ENCODE peak calls at places on chromosomes 16 and 17, in five cellular contexts. B is tibial artery, J is cardiac muscle cell, P is GM12878, F is stomach. M is an unnamed sample.

GRCh38 chr17:82531431-82531881 is 11.9 kb downstream of the FOXK2 start:
- DNase-seq in J (no peak), P (no peak), B (no peak), F (no peak), M (no peak)

GRCh38 chr16:89354325-89354724 is 136.0 kb downstream of the ANKRD11 start:
- DNase-seq in B (no peak), F (no peak), P (no peak), J (no peak), M (no peak)

GRCh38 chr17:7022791-7023571 is at the start of gene BCL6B:
- DNase-seq in J (no peak), P (no peak), B (no peak), F (no peak), M (no peak)

GRCh38 chr17:45221081-45221996 is at the start of gene FMNL1:
- DNase-seq in F (peak; percentile 68), B (peak; percentile 76), P (no peak), J (no peak), M (peak; percentile 72)

GRCh38 chr16:48542020-48542473 is 67.9 kb downstream of the N4BP1 start:
- DNase-seq in B (peak; percentile 83), P (no peak), J (peak; percentile 30), F (no peak), M (peak; percentile 61)

GRCh38 chr16:56849690-56850680 is 15.0 kb upstream of the SLC12A3 start:
- DNase-seq in J (no peak), B (peak; percentile 28), F (no peak), P (no peak), M (no peak)

GRCh38 chr16:72191551-72191950 is 19.6 kb upstream of the PMFBP1 start:
- DNase-seq in J (no peak), B (no peak), P (no peak), F (no peak), M (no peak)

GRCh38 chr17:50768348-50768761 is 1.0 kb upstream of the ANKRD40CL start:
- DNase-seq in B (no peak), F (peak; percentile 88), J (no peak), P (no peak), M (peak; percentile 58)

GRCh38 chr17:21528031-21528684 is 152.0 kb downstream of the KCNJ12 start:
- DNase-seq in J (no peak), F (no peak), B (no peak), P (no peak), M (no peak)

GRCh38 chr16:81495321-81496234 is 51.0 kb downstream of the CMIP start:
- DNase-seq in F (peak; percentile 48), P (no peak), J (no peak), B (no peak), M (no peak)

GRCh38 chr17:30576326-30576861 is 99.2 kb downstream of the GOSR1 start:
- DNase-seq in P (no peak), J (no peak), B (no peak), F (no peak), M (no peak)

GRCh38 chr16:4599545-4599944 is 15.1 kb downstream of the UBALD1 start:
- DNase-seq in P (no peak), J (no peak), B (no peak), F (no peak), M (no peak)

GRCh38 chr17:77863814-77864161 is 94.7 kb upstream of the TNRC6C start:
- DNase-seq in J (no peak), F (no peak), P (no peak), B (peak; percentile 65), M (no peak)

GRCh38 chr17:16314859-16315258 is 38.4 kb downstream of the CENPV start:
- DNase-seq in P (no peak), B (no peak), F (no peak), J (no peak), M (no peak)

GRCh38 chr17:43608313-43608712 is 53.4 kb downstream of the MEOX1 start:
- DNase-seq in B (no peak), F (no peak), P (peak; percentile 28), J (no peak), M (no peak)

GRCh38 chr17:69492410-69493071 is 78.0 kb downstream of the MAP2K6 start:
- DNase-seq in J (peak; percentile 26), B (no peak), F (no peak), P (no peak), M (no peak)

GRCh38 chr16:70747703-70748631 is 53.0 kb downstream of the VAC14 start:
- DNase-seq in J (no peak), P (no peak), F (no peak), B (no peak), M (peak; percentile 78)

GRCh38 chr16:48611329-48612137 is 1.6 kb upstream of the N4BP1 start:
- DNase-seq in J (no peak), B (no peak), F (peak; percentile 62), P (peak; percentile 58), M (no peak)

GRCh38 chr17:26775219-26775822 is 518.6 kb upstream of the WSB1 start:
- DNase-seq in B (peak; percentile 35), F (no peak), P (no peak), J (no peak), M (no peak)

GRCh38 chr17:3964203-3965122 is at the start of gene ATP2A3:
- DNase-seq in F (peak; percentile 60), J (peak; percentile 31), P (no peak), B (no peak), M (no peak)

GRCh38 chr17:57211543-57211942 is 44.8 kb upstream of the MSI2 start:
- DNase-seq in F (no peak), P (no peak), J (no peak), B (no peak), M (no peak)

GRCh38 chr16:19375561-19376158 is 42.0 kb upstream of the TMC5 start:
- DNase-seq in B (no peak), J (peak; percentile 59), F (peak; percentile 46), P (peak; percentile 28), M (no peak)

GRCh38 chr17:17494499-17495447 is 1.4 kb downstream of the RASD1 start:
- DNase-seq in J (peak; percentile 66), P (no peak), B (peak; percentile 78), F (peak; percentile 63), M (peak; percentile 44)

GRCh38 chr17:49572226-49572625 is 3.4 kb upstream of the NXPH3 start:
- DNase-seq in P (no peak), B (peak; percentile 54), F (no peak), J (no peak), M (no peak)

GRCh38 chr16:79451196-79451816 is 149.2 kb downstream of the MAF start:
- DNase-seq in F (no peak), P (peak; percentile 19), B (no peak), J (no peak), M (no peak)

GRCh38 chr16:4322121-4323035 is 6.5 kb downstream of the GLIS2 start:
- DNase-seq in P (no peak), B (peak; percentile 72), J (no peak), F (no peak), M (no peak)

GRCh38 chr16:4380131-4381063 is 8.7 kb downstream of the VASN start:
- DNase-seq in F (no peak), B (peak; percentile 84), P (no peak), J (no peak), M (no peak)

GRCh38 chr17:39939588-39940419 is 12.3 kb downstream of the LRRC3C start:
- DNase-seq in B (no peak), F (no peak), J (no peak), P (peak; percentile 71), M (no peak)
- H3K27ac ChIP-seq in B (no peak overlapping the region), F (no peak overlapping the region), J (no peak overlapping the region), P (peak overlapping the region; percentile 23), M (no peak overlapping the region)

GRCh38 chr17:35491417-35491816 is 42.9 kb upstream of the SLFN13 start:
- DNase-seq in B (no peak), J (no peak), F (no peak), P (no peak), M (no peak)
- H3K27me3 ChIP-seq in B (peaks cover 97% of the 10 kb centered on the region), J (peaks cover 100% of the 10 kb centered on the region), F (peaks cover 100% of the 10 kb centered on the region), P (no peaks in the 10 kb centered on the region), M (no peaks in the 10 kb centered on the region)

GRCh38 chr17:2238432-2239169 is 65.0 kb downstream of the SMG6 start:
- DNase-seq in F (no peak), B (no peak), P (peak; percentile 86), J (peak; percentile 90), M (no peak)
- H3K4me1 ChIP-seq in F (peaks cover 13% of the 10 kb centered on the region), B (peaks cover 47% of the 10 kb centered on the region), P (peaks cover 50% of the 10 kb centered on the region), J (peaks cover 35% of the 10 kb centered on the region), M (peaks cover 11% of the 10 kb centered on the region)

GRCh38 chr17:68238488-68238887 is 9.4 kb upstream of the AMZ2 start:
- DNase-seq in F (no peak), B (no peak), J (no peak), P (no peak), M (no peak)
- H3K27ac ChIP-seq in F (peak overlapping the region; percentile 72), B (no peak overlapping the region), J (no peak overlapping the region), P (peak overlapping the region; percentile 96), M (no peak overlapping the region)

DNA sequence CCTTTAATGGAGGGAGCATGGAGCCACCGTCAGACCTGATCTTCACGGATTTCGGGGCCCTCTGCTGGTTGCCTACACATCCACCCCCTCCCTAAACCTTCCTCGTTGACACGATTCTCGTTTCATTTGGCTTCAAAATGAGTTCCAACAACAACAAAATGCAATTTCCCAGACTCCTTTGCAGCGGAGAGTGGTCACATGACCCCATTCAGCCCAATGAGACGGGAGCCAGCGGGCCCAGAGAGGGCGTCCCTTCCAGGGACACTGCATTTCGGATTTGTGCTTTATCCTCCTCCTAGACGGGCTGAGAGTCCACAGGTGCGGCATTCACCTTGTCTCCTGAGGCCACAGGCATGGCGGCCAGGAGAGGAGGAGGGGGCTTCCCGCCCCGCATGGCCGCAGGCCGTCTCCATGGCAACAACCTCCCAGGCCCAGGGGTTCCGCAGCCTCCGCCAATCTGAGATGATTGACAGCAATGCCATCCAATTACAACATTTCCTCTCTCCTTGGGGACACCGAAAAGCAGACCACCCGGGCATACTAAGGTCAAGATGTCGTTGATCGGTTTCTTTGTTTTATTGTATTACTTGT is 259.8 kb downstream of the C16orf95 start:
- DNase-seq in J (no peak), B (peak; percentile 53), F (no peak), P (no peak), M (no peak)
- H3K27me3 ChIP-seq in J (no peaks in the 10 kb centered on the region), B (no peaks in the 10 kb centered on the region), F (peaks cover 68% of the 10 kb centered on the region), P (no peaks in the 10 kb centered on the region), M (no peaks in the 10 kb centered on the region)

DNA sequence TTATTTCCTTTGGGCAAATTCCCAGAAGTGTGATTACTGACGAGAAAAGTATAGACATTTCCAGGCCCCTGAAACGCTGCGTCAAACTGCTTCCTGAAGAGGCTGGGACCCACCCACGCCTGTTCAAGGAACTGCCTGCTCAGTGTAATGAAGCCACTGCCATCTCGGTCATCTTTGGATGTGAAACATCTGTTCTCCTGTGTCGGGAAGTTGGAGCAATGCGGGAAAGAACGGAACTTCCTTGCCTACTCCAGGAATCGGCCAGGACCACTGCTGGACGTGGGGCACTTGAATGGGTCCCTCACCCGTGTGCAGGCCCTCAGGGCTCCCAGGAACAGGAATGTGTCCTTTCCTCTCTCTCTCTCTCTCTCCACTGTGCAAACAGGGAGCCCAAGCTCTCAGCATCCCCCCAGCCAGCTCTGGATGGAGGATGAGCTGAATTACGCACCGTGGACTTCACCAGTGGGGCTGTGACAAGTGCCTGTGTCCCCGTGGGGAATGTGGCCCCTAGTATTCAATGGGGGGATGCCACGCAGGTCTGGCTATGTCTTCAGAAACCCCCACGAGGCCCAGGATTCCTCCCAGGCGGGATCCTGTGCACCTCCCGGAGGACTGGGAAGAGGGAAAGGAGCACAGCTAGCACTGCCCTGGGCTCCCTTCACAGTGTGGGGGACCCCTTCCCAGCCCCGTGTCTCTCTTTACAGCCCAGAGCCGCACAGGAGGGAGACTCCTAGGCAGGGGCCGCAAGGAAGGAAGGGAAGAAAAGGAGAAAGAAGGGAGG is 18.3 kb upstream of the LITAF start:
- DNase-seq in J (no peak), B (no peak), P (no peak), F (no peak), M (no peak)
- H3K4me1 ChIP-seq in J (peaks cover 11% of the 10 kb centered on the region), B (peaks cover 14% of the 10 kb centered on the region), P (peaks cover 4% of the 10 kb centered on the region), F (no peaks in the 10 kb centered on the region), M (peaks cover 12% of the 10 kb centered on the region)

GRCh38 chr17:35895602-35896001 is 15.4 kb upstream of the CCL5 start:
- DNase-seq in B (no peak), P (no peak), J (no peak), F (no peak), M (no peak)
- H3K27ac ChIP-seq in B (no peak overlapping the region), P (peak overlapping the region; percentile 45), J (no peak overlapping the region), F (no peak overlapping the region), M (no peak overlapping the region)

M was measured in lung.